ENCODE peak calls at places on chromosomes 16 and 17, in nine cellular contexts. F is posterior cingulate gyrus; K is neural crest cell; A is activated naive CD4-positive, alpha-beta T cell treated with anti-CD3 and anti-CD28 coated beads for 36 hours; N is kidney tubule cell; S is transverse colon; U is Right ventricle myocardium superior; X is right cardiac atrium; L is activated CD8-positive, alpha-beta T cell treated with anti-CD3 and anti-CD28 coated beads for 36 hours. M is an unnamed sample.

GRCh38 chr17:79082311-79083190 is 7.9 kb downstream of the ENGASE start:
- DNase-seq in X (peak), F (peak), N (peak), L (peak), A (peak), S (peak), U (peak), K (peak), M (peak)

GRCh38 chr16:25064967-25065366 is 46.6 kb upstream of the LCMT1 start:
- DNase-seq in X (no peak), L (no peak), S (no peak), N (no peak), F (peak), A (no peak), U (no peak), K (no peak), M (no peak)

GRCh38 chr17:28969706-28970393 is 18.5 kb upstream of the PHF12 start:
- DNase-seq in N (no peak), L (no peak), A (no peak), X (no peak), S (no peak), U (no peak), F (no peak), K (no peak), M (no peak)

GRCh38 chr16:73232555-73233422 is 184.9 kb upstream of the ZFHX3 start:
- DNase-seq in N (peak), K (no peak), A (no peak), U (peak), S (peak), X (peak), L (no peak), F (peak), M (no peak)

GRCh38 chr17:44272321-44272951 is 4.5 kb upstream of the SLC4A1 start:
- DNase-seq in U (no peak), K (no peak), A (no peak), N (no peak), L (no peak), S (no peak), F (no peak), X (no peak), M (no peak)

GRCh38 chr16:47057631-47057996 is 84.1 kb upstream of the DNAJA2 start:
- DNase-seq in K (no peak), N (peak), A (no peak), S (no peak), U (no peak), F (no peak), L (no peak), X (no peak), M (no peak)

GRCh38 chr17:10756146-10756545 is 26.3 kb upstream of the TMEM220 start:
- DNase-seq in N (no peak), X (no peak), A (no peak), K (no peak), U (no peak), S (no peak), L (no peak), F (no peak), M (no peak)

GRCh38 chr17:16940116-16940881 is 31.6 kb downstream of the TNFRSF13B start:
- DNase-seq in L (no peak), F (no peak), X (no peak), S (no peak), A (no peak), U (no peak), N (no peak), K (no peak), M (no peak)

GRCh38 chr16:88120812-88121211 is 169.6 kb downstream of the BANP start:
- DNase-seq in A (no peak), N (no peak), L (no peak), U (no peak), X (no peak), S (no peak), K (no peak), F (no peak), M (no peak)

GRCh38 chr17:41651625-41652460 is 27.5 kb upstream of the KRT17 start:
- DNase-seq in F (peak), A (no peak), S (peak), X (no peak), U (peak), N (no peak), L (no peak), K (no peak), M (no peak)

GRCh38 chr17:57284984-57285646 is 28.8 kb downstream of the MSI2 start:
- DNase-seq in F (no peak), A (peak), S (peak), U (no peak), N (no peak), K (no peak), L (peak), X (no peak), M (peak)